ENCODE peak calls at places on chromosomes 12 and 14, in four cellular contexts. M, Q, V and W are unnamed samples. For H3K4me1, the result is how much of the 10 kb centered on the place peaks cover.

GRCh38 chr12:19338405-19338804 is 100.9 kb upstream of the AEBP2 start:
- DNase-seq in M (no peak), Q (no peak), V (no peak), W (no peak)

GRCh38 chr14:105060751-105061427 is 4.3 kb downstream of the GPR132 start:
- DNase-seq in M (peak), Q (no peak), V (no peak), W (peak)

GRCh38 chr14:51094282-51094821 is 553 bp downstream of the TRIM9 start:
- DNase-seq in M (peak), Q (no peak), V (no peak), W (peak)

GRCh38 chr12:14691560-14691959 is 4.8 kb downstream of the GUCY2C start:
- DNase-seq in M (no peak), Q (no peak), V (no peak), W (no peak)

GRCh38 chr14:32560213-32560857 is 231.2 kb downstream of the AKAP6 start:
- DNase-seq in M (no peak), Q (no peak), V (peak), W (no peak)

GRCh38 chr12:26918321-26919215 is 19.2 kb downstream of the INTS13 start:
- DNase-seq in M (no peak), Q (no peak), V (peak), W (no peak)

GRCh38 chr14:60353410-60353809 is 104.4 kb downstream of the PPM1A start:
- DNase-seq in M (no peak), Q (no peak), V (no peak), W (no peak)

GRCh38 chr14:56891226-56891625 is 80.9 kb upstream of the OTX2 start:
- DNase-seq in M (no peak), Q (no peak), V (no peak), W (no peak)

GRCh38 chr14:45492876-45493275 is 239.9 kb upstream of the MIS18BP1 start:
- DNase-seq in M (no peak), Q (no peak), V (no peak), W (no peak)

GRCh38 chr14:45486599-45486998 is 233.6 kb upstream of the MIS18BP1 start:
- DNase-seq in M (no peak), Q (no peak), V (no peak), W (no peak)

GRCh38 chr14:45491914-45492313 is 238.9 kb upstream of the MIS18BP1 start:
- DNase-seq in M (no peak), Q (no peak), V (no peak), W (no peak)
- TF ChIP-seq POLR2AphosphoS5 in M (no peak), Q (no peak), V (no peak), W (no peak)

GRCh38 chr14:100328495-100329163 is 5.5 kb downstream of the SLC25A47 start:
- DNase-seq in M (no peak), Q (no peak), V (no peak), W (no peak)

GRCh38 chr14:100330007-100330344 is 6.8 kb downstream of the SLC25A47 start:
- DNase-seq in M (no peak), Q (no peak), V (no peak), W (no peak)

GRCh38 chr14:100332797-100333196 is 9.7 kb downstream of the SLC25A47 start:
- DNase-seq in M (no peak), Q (no peak), V (no peak), W (no peak)

GRCh38 chr14:100329233-100330006 is 6.3 kb downstream of the SLC25A47 start:
- DNase-seq in M (no peak), Q (no peak), V (no peak), W (no peak)

GRCh38 chr14:100330396-100330931 is 7.3 kb downstream of the SLC25A47 start:
- DNase-seq in M (no peak), Q (no peak), V (no peak), W (peak)
- H3K4me1 ChIP-seq in M (under half), Q (under half), V (under half), W (under half)

DNA sequence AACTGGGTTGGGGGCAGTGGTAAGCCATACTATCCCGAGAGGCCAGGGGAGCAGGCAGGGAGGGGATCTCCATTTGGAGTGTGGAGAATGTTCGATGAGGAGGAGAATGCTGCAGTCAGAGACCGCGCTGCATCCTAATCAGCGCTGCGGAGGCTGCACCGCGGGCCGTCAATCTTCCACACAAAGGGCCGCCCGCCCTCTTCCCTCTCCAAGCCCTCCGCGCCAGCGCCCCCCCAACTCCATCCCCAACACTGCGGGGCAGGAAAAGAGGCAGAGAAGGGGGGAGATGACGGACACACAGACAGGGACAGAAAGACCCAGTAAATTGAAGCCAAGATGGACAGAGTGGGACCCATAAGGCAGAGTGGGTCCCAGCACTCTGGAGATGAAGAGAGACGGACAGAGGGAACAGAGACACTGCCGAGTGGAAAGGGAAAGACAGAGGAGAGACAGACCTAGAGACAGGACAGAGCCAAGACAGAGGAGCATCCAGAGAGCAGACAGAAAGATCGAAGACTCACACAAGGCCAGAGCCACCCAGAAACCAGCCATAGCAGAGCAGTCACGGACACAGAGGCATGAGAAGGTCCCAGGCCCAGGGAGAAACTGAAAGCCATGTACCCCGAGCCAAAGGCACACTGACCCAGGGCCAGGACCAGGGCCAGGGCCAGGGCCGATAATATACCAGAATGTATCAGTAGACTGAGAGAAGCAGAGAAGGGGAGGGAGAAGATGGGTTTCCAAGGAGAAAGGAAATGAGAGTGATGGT is 3.5 kb downstream of the CISTR start:
- DNase-seq in M (no peak), Q (no peak), V (no peak), W (no peak)
- TF ChIP-seq POLR2AphosphoS5 in M (no peak), Q (no peak), V (no peak), W (no peak)

GRCh38 chr12:110547090-110547489 is 36.0 kb downstream of the PPTC7 start:
- DNase-seq in M (no peak), Q (no peak), V (peak), W (no peak)
- H3K4me1 ChIP-seq in M (under half), Q (under half), V (under half), W (under half)

GRCh38 chr14:89408907-89409675 is 7.9 kb downstream of the FOXN3 start:
- DNase-seq in M (no peak), Q (no peak), V (no peak), W (no peak)
- TF ChIP-seq POLR2AphosphoS5 in M (no peak), Q (no peak), V (no peak), W (no peak)

GRCh38 chr14:106843951-106844483 is 1317.6 kb downstream of the TMEM121 start:
- DNase-seq in M (peak), Q (no peak), V (no peak), W (no peak)

GRCh38 chr14:106846218-106846617 is 1319.8 kb downstream of the TMEM121 start:
- DNase-seq in M (no peak), Q (no peak), V (no peak), W (no peak)

GRCh38 chr14:106845286-106846087 is 1319.1 kb downstream of the TMEM121 start:
- DNase-seq in M (peak), Q (no peak), V (no peak), W (peak)

GRCh38 chr14:106843376-106843775 is 1317.0 kb downstream of the TMEM121 start:
- DNase-seq in M (no peak), Q (no peak), V (no peak), W (no peak)

DNA sequence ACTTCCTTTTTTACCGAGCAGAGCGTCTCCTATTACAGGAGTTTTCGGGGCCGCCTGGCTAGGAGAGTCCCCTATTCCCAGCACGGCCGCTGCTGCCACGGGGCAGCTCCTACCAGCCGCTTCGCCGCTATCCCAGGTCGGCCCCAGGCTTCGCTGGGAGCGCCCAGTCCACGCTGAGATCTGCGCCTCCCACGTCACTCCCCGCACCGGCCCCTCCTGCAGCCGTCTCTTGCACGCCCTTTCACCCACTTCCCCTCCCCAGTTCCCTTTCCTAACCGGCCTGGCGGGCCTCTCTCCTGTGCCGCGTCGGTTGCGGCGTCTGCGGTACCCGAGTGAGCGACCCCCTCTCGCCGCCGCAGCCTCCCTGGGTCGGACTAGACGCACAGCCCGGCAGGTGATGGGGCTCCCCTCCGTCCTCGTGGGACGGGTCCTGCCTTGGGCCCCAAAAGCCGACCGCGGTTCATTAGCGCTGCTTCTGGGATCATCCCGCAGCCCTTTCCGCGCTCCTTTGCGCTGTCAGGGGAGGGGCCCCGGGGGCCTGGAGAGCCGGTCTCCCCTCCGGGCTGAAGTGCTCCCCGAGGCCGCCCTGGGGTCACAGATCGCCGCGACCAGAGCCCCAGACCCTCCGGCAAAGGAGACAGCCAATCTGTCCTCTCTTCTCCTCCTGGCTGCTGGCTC is 1318.4 kb downstream of the TMEM121 start:
- DNase-seq in M (peak), Q (no peak), V (no peak), W (peak)
- H3K4me1 ChIP-seq in M (under half), Q (under half), V (under half), W (under half)

GRCh38 chr12:11756523-11756922 is 107.0 kb downstream of the ETV6 start:
- DNase-seq in M (no peak), Q (no peak), V (no peak), W (no peak)
- TF ChIP-seq POLR2AphosphoS5 in M (no peak), Q (no peak), V (no peak), W (no peak)

DNA sequence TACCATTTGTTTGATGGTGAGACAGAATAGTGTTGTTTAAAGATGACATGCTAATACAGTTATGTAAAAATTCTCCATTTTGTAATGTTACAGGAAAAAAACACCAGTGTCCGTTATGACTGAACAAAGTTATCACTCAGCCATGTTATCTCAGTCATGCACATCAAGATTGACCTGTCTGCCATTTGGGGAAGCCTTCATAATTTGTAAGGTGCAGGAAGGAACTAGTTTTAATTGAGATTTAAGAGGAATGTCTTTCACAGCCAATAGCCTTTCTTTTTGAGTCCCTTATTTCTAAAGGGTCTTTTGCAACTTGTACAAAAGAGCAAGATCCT is 432.2 kb downstream of the RAD51B start:
- DNase-seq in M (no peak), Q (no peak), V (no peak), W (no peak)
- H3K4me1 ChIP-seq in M (half or more), Q (under half), V (under half), W (under half)

GRCh38 chr14:55071051-55071450 is 19.6 kb downstream of the MAPK1IP1L start:
- DNase-seq in M (no peak), Q (no peak), V (peak), W (no peak)

GRCh38 chr14:55073856-55074255 is 22.4 kb downstream of the MAPK1IP1L start:
- DNase-seq in M (no peak), Q (no peak), V (no peak), W (no peak)

GRCh38 chr14:55074662-55075061 is 23.2 kb downstream of the MAPK1IP1L start:
- DNase-seq in M (no peak), Q (no peak), V (no peak), W (no peak)

GRCh38 chr14:55075628-55076027 is 24.2 kb downstream of the MAPK1IP1L start:
- DNase-seq in M (no peak), Q (no peak), V (no peak), W (no peak)

DNA sequence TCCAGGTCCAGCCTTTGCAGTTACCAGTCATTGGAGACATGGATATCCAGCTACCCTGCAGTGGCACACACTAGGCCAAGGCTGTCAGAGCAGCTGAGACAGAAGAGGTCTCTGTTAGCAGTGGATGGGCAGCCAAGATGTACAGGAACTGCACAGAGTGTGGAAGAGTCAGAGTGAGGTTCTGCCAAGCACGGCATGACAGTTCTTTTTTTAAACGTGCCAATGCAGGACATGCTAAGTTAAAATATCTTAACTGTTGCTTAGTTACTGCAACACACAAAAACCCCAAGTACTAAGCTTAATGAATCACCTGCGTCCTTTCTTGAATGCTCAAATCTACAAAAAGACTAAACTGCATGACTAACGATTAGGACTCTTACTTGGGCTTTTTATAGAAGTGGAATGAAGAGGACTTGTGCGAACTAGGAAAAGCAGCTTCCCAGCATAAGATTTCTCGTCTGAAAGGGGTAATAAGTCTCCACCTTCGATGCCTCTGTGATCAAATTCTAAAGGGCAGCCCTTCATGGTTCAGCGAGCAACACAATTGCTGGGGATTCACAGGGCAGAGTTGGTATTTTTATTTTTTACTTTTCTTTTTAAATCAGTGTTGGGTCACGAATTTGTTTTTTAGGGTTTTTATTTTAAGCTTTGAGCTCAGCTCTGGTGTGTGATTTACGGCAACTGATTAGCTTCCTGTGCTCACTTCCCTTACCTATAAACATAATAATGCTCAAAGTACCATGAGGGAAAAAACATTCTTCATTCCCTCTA is 20.6 kb downstream of the MAPK1IP1L start:
- DNase-seq in M (no peak), Q (no peak), V (peak), W (no peak)
- TF ChIP-seq POLR2AphosphoS5 in M (peak), Q (no peak), V (no peak), W (peak)

DNA sequence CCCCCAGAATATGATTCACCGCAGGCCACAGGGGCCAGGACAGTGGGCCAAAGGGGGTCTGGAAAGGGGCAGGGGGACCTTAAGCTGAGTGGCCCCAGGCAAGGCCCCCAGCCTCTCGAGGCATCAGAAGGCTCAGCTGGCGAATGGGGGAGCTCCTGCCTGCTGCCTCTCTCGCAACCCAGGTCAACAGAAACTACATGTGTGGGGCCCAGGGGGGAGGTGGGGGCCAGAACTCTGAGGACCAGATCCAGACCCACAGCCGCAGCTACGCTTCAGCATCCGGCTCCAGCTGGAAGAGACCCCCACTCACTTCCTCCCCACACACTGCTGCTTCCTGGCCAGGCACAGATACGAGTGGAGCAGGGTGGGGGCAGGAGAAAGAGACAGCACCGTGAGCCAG is 46.5 kb downstream of the NCOR2 start:
- DNase-seq in M (no peak), Q (no peak), V (peak), W (no peak)
- H3K4me1 ChIP-seq in M (half or more), Q (under half), V (half or more), W (half or more)